ENCODE peak calls at places on chromosome 11, in nine cellular contexts. O is AG04450; E is body of pancreas; S is substantia nigra; M is COR-L47; Z is osteocyte; A is activated CD8-positive, alpha-beta T cell treated with anti-CD3 and anti-CD28 coated beads for 36 hours; R is dorsolateral prefrontal cortex; T is NCI-H510A. Y is an unnamed sample.

GRCh38 chr11:58744988-58745704 is 13.4 kb upstream of the GLYAT start:
- DNase-seq in O (no peak), E (no peak), S (no peak), M (no peak), Z (no peak), A (no peak), R (no peak), T (no peak), Y (no peak)

GRCh38 chr11:2868604-2869526 is 16.7 kb downstream of the CDKN1C start:
- DNase-seq in O (no peak), E (no peak), S (peak), M (no peak), Z (no peak), A (no peak), R (peak), T (no peak), Y (no peak)

GRCh38 chr11:7520011-7520942 is 6.5 kb downstream of the PPFIBP2 start:
- DNase-seq in O (no peak), E (no peak), S (no peak), M (no peak), Z (no peak), A (peak), R (no peak), T (no peak), Y (no peak)

GRCh38 chr11:35974878-35975578 is 31.2 kb downstream of the LDLRAD3 start:
- DNase-seq in O (no peak), E (no peak), S (no peak), M (no peak), Z (no peak), A (no peak), R (no peak), T (no peak), Y (no peak)

GRCh38 chr11:111044751-111045407 is 200.6 kb upstream of the POU2AF2 start:
- DNase-seq in O (no peak), E (no peak), S (peak), M (no peak), Z (no peak), A (no peak), R (no peak), T (no peak), Y (no peak)

GRCh38 chr11:69868003-69868865 is 49.0 kb upstream of the FGF3 start:
- DNase-seq in O (no peak), E (no peak), S (no peak), M (no peak), Z (no peak), A (no peak), R (no peak), T (no peak), Y (no peak)

GRCh38 chr11:66081505-66081904 is 11.4 kb downstream of the PACS1 start:
- DNase-seq in O (no peak), E (peak), S (peak), M (peak), Z (peak), A (peak), R (no peak), T (peak), Y (no peak)

GRCh38 chr11:59787816-59788215 is 22.8 kb downstream of the MRPL16 start:
- DNase-seq in O (no peak), E (no peak), S (no peak), M (no peak), Z (no peak), A (no peak), R (no peak), T (no peak), Y (no peak)

GRCh38 chr11:8863838-8864237 is 47.2 kb upstream of the AKIP1 start:
- DNase-seq in O (no peak), E (no peak), S (no peak), M (no peak), Z (no peak), A (no peak), R (no peak), T (no peak), Y (no peak)

GRCh38 chr11:16096336-16096735 is 260.0 kb downstream of the SOX6 start:
- DNase-seq in O (no peak), E (no peak), S (no peak), M (no peak), Z (no peak), A (no peak), R (no peak), T (no peak), Y (no peak)

GRCh38 chr11:134905966-134906955 is 494.2 kb upstream of the B3GAT1 start:
- DNase-seq in O (no peak), E (no peak), S (no peak), M (peak), Z (no peak), A (no peak), R (no peak), T (no peak), Y (no peak)

GRCh38 chr11:126352934-126353801 is 2.3 kb upstream of the ST3GAL4 start:
- DNase-seq in O (no peak), E (no peak), S (no peak), M (no peak), Z (no peak), A (peak), R (no peak), T (no peak), Y (no peak)

GRCh38 chr11:59999732-60000131 is 17.2 kb upstream of the OOSP4B start:
- DNase-seq in O (no peak), E (no peak), S (no peak), M (no peak), Z (no peak), A (no peak), R (no peak), T (no peak), Y (no peak)

GRCh38 chr11:36746886-36747710 is 149.1 kb upstream of the RAG2 start:
- DNase-seq in O (peak), E (peak), S (peak), M (peak), Z (peak), A (peak), R (peak), T (peak), Y (peak)

GRCh38 chr11:56848105-56848809 is 99.8 kb upstream of the OR9G4 start:
- DNase-seq in O (no peak), E (no peak), S (no peak), M (no peak), Z (no peak), A (no peak), R (no peak), T (no peak), Y (no peak)

GRCh38 chr11:120205596-120206161 is 5.2 kb upstream of the OAF start:
- DNase-seq in O (peak), E (no peak), S (no peak), M (no peak), Z (no peak), A (no peak), R (no peak), T (no peak), Y (no peak)

GRCh38 chr11:78022397-78023396 is at the start of gene KCTD14:
- DNase-seq in O (no peak), E (peak), S (no peak), M (peak), Z (no peak), A (no peak), R (no peak), T (peak), Y (peak)

GRCh38 chr11:119416606-119417580 is 6.1 kb downstream of the THY1 start:
- DNase-seq in O (no peak), E (no peak), S (no peak), M (no peak), Z (peak), A (no peak), R (no peak), T (no peak), Y (peak)

GRCh38 chr11:119340335-119341221 is at the start of gene C1QTNF5:
- DNase-seq in O (no peak), E (peak), S (peak), M (no peak), Z (no peak), A (no peak), R (no peak), T (no peak), Y (peak)

GRCh38 chr11:72217856-72218745 is 1.5 kb downstream of the FOLR2 start:
- DNase-seq in O (no peak), E (no peak), S (no peak), M (no peak), Z (peak), A (no peak), R (no peak), T (no peak), Y (no peak)